ENCODE peak calls at places on chromosomes 16 and 17, in nine cellular contexts. X is thoracic aorta; I is aorta; O is stomach; G is naive thymus-derived CD4-positive, alpha-beta T cell; T is HAP-1; Y is heart left ventricle; E is left lung; S is CD8-positive, alpha-beta memory T cell. W is an unnamed sample.

GRCh38 chr17:66455022-66455547 is 152.7 kb downstream of the PRKCA start:
- DNase-seq in X (no peak), I (no peak), O (no peak), G (no peak), T (no peak), Y (no peak), E (no peak), S (no peak), W (no peak)

GRCh38 chr16:12160249-12160648 is 183.7 kb downstream of the SNX29 start:
- DNase-seq in X (no peak), I (no peak), O (no peak), G (no peak), T (no peak), Y (no peak), E (no peak), S (no peak), W (no peak)

GRCh38 chr17:70089513-70090148 is 14.6 kb downstream of the KCNJ16 start:
- DNase-seq in X (no peak), I (no peak), O (no peak), G (no peak), T (no peak), Y (no peak), E (no peak), S (no peak), W (no peak)

GRCh38 chr17:41739661-41740352 is 5.4 kb upstream of the HAP1 start:
- DNase-seq in X (no peak), I (no peak), O (no peak), G (no peak), T (no peak), Y (no peak), E (no peak), S (no peak), W (no peak)

GRCh38 chr17:6556121-6557039 is at the start of gene PITPNM3:
- DNase-seq in X (no peak), I (peak), O (peak), G (no peak), T (no peak), Y (no peak), E (peak), S (no peak), W (no peak)

GRCh38 chr17:17155568-17155967 is 50.6 kb downstream of the PLD6 start:
- DNase-seq in X (no peak), I (no peak), O (no peak), G (peak), T (no peak), Y (no peak), E (peak), S (no peak), W (no peak)

GRCh38 chr16:11181889-11182279 is 74.1 kb downstream of the SOCS1 start:
- DNase-seq in X (no peak), I (no peak), O (no peak), G (no peak), T (no peak), Y (no peak), E (no peak), S (no peak), W (no peak)

GRCh38 chr17:81453049-81453448 is 57.8 kb downstream of the BAHCC1 start:
- DNase-seq in X (no peak), I (no peak), O (no peak), G (no peak), T (no peak), Y (no peak), E (no peak), S (no peak), W (no peak)

GRCh38 chr16:28585674-28586073 is 11.2 kb downstream of the SULT1A2 start:
- DNase-seq in X (no peak), I (no peak), O (peak), G (no peak), T (peak), Y (no peak), E (no peak), S (no peak), W (no peak)

GRCh38 chr16:58638148-58639036 is 8.8 kb upstream of the CNOT1 start:
- DNase-seq in X (no peak), I (peak), O (peak), G (no peak), T (no peak), Y (peak), E (no peak), S (no peak), W (peak)

GRCh38 chr17:2844386-2844785 is 48.1 kb downstream of the RAP1GAP2 start:
- DNase-seq in X (no peak), I (no peak), O (no peak), G (no peak), T (no peak), Y (no peak), E (no peak), S (no peak), W (no peak)

GRCh38 chr17:76121932-76122383 is 18.4 kb upstream of the EXOC7 start:
- DNase-seq in X (no peak), I (peak), O (peak), G (no peak), T (no peak), Y (no peak), E (peak), S (no peak), W (no peak)

GRCh38 chr16:4624827-4625616 is 396 bp downstream of the MGRN1 start:
- DNase-seq in X (peak), I (peak), O (peak), G (peak), T (peak), Y (peak), E (peak), S (peak), W (no peak)

GRCh38 chr17:30095507-30096244 is 20.9 kb upstream of the NSRP1 start:
- DNase-seq in X (no peak), I (no peak), O (no peak), G (peak), T (peak), Y (no peak), E (no peak), S (no peak), W (no peak)

GRCh38 chr16:88977028-88977844 is at the start of gene CBFA2T3:
- DNase-seq in X (no peak), I (no peak), O (peak), G (no peak), T (no peak), Y (peak), E (peak), S (no peak), W (no peak)

GRCh38 chr16:46883353-46883689 is 841 bp upstream of the GPT2 start:
- DNase-seq in X (no peak), I (no peak), O (no peak), G (peak), T (no peak), Y (no peak), E (no peak), S (no peak), W (no peak)

GRCh38 chr17:15973834-15974233 is 25.7 kb downstream of the ZSWIM7 start:
- DNase-seq in X (no peak), I (no peak), O (no peak), G (no peak), T (no peak), Y (no peak), E (no peak), S (no peak), W (no peak)

GRCh38 chr16:68640972-68641371 is 4.1 kb upstream of the CDH3 start:
- DNase-seq in X (no peak), I (no peak), O (peak), G (no peak), T (no peak), Y (no peak), E (no peak), S (no peak), W (no peak)

GRCh38 chr17:29155235-29155965 is 24.8 kb downstream of the MYO18A start:
- DNase-seq in X (no peak), I (peak), O (peak), G (no peak), T (no peak), Y (no peak), E (peak), S (no peak), W (no peak)

GRCh38 chr17:80984749-80985148 is 6.9 kb upstream of the CHMP6 start:
- DNase-seq in X (no peak), I (no peak), O (no peak), G (no peak), T (no peak), Y (no peak), E (no peak), S (no peak), W (peak)

GRCh38 chr16:622920-623280 is 7.9 kb upstream of the WFIKKN1 start:
- DNase-seq in X (no peak), I (no peak), O (no peak), G (no peak), T (no peak), Y (no peak), E (peak), S (no peak), W (no peak)

GRCh38 chr17:60151355-60151754 is 1.6 kb downstream of the CA4 start:
- DNase-seq in X (no peak), I (no peak), O (no peak), G (no peak), T (no peak), Y (no peak), E (no peak), S (no peak), W (no peak)

GRCh38 chr16:64238576-64238975 is 883.3 kb downstream of the CDH11 start:
- DNase-seq in X (no peak), I (no peak), O (no peak), G (no peak), T (no peak), Y (no peak), E (no peak), S (no peak), W (no peak)

GRCh38 chr16:2275476-2276450 is 7.8 kb upstream of the RNPS1 start:
- DNase-seq in X (no peak), I (no peak), O (no peak), G (no peak), T (no peak), Y (peak), E (peak), S (no peak), W (no peak)

GRCh38 chr17:4104506-4104905 is 38.3 kb downstream of the ZZEF1 start:
- DNase-seq in X (no peak), I (no peak), O (no peak), G (no peak), T (no peak), Y (no peak), E (no peak), S (no peak), W (no peak)

GRCh38 chr17:69869667-69870066 is 205.4 kb upstream of the KCNJ16 start:
- DNase-seq in X (no peak), I (no peak), O (no peak), G (no peak), T (no peak), Y (no peak), E (no peak), S (no peak), W (no peak)

GRCh38 chr16:17561056-17561455 is 90.3 kb upstream of the XYLT1 start:
- DNase-seq in X (no peak), I (no peak), O (no peak), G (no peak), T (no peak), Y (no peak), E (no peak), S (no peak), W (no peak)

GRCh38 chr16:86939609-86940008 is 361.3 kb downstream of the FOXL1 start:
- DNase-seq in X (no peak), I (no peak), O (no peak), G (no peak), T (no peak), Y (no peak), E (no peak), S (no peak), W (no peak)

GRCh38 chr16:88066680-88067529 is 115.7 kb downstream of the BANP start:
- DNase-seq in X (no peak), I (peak), O (no peak), G (no peak), T (no peak), Y (no peak), E (peak), S (no peak), W (no peak)

GRCh38 chr17:58310511-58311428 is 17.8 kb downstream of the TSPOAP1 start:
- DNase-seq in X (no peak), I (peak), O (peak), G (no peak), T (no peak), Y (peak), E (no peak), S (no peak), W (no peak)

GRCh38 chr16:49599281-49599680 is 225.7 kb downstream of the C16orf78 start:
- DNase-seq in X (no peak), I (no peak), O (peak), G (no peak), T (no peak), Y (no peak), E (no peak), S (no peak), W (no peak)

GRCh38 chr16:81880816-81881215 is 101.7 kb downstream of the PLCG2 start:
- DNase-seq in X (no peak), I (no peak), O (no peak), G (no peak), T (no peak), Y (no peak), E (no peak), S (no peak), W (no peak)

GRCh38 chr16:2043296-2043979 is 4.2 kb downstream of the NTHL1 start:
- DNase-seq in X (no peak), I (no peak), O (no peak), G (no peak), T (no peak), Y (no peak), E (peak), S (no peak), W (no peak)

GRCh38 chr16:5580320-5580719 is 482.7 kb upstream of the EEF2KMT start:
- DNase-seq in X (no peak), I (no peak), O (no peak), G (no peak), T (no peak), Y (no peak), E (no peak), S (no peak), W (no peak)

GRCh38 chr17:80164185-80164584 is 5.6 kb upstream of the CARD14 start:
- DNase-seq in X (no peak), I (no peak), O (no peak), G (no peak), T (no peak), Y (no peak), E (no peak), S (no peak), W (no peak)

GRCh38 chr16:12002447-12003006 is 26.0 kb downstream of the SNX29 start:
- DNase-seq in X (no peak), I (no peak), O (no peak), G (no peak), T (no peak), Y (no peak), E (no peak), S (no peak), W (no peak)

GRCh38 chr17:64024781-64025731 is 4.6 kb upstream of the ICAM2 start:
- DNase-seq in X (no peak), I (no peak), O (no peak), G (no peak), T (no peak), Y (peak), E (no peak), S (peak), W (no peak)

GRCh38 chr17:48439072-48439471 is 9.1 kb upstream of the SKAP1 start:
- DNase-seq in X (no peak), I (no peak), O (no peak), G (no peak), T (no peak), Y (no peak), E (no peak), S (no peak), W (no peak)

GRCh38 chr16:85239239-85239638 is 127.0 kb upstream of the CIBAR2 start:
- DNase-seq in X (no peak), I (no peak), O (no peak), G (no peak), T (no peak), Y (no peak), E (no peak), S (no peak), W (no peak)

GRCh38 chr16:85235988-85236831 is 123.9 kb upstream of the CIBAR2 start:
- DNase-seq in X (no peak), I (peak), O (peak), G (no peak), T (no peak), Y (peak), E (no peak), S (no peak), W (no peak)

GRCh38 chr16:85238233-85238647 is 126.0 kb upstream of the CIBAR2 start:
- DNase-seq in X (peak), I (peak), O (peak), G (no peak), T (no peak), Y (no peak), E (no peak), S (no peak), W (no peak)

GRCh38 chr16:85239871-85240270 is 127.6 kb upstream of the CIBAR2 start:
- DNase-seq in X (no peak), I (no peak), O (no peak), G (no peak), T (no peak), Y (no peak), E (no peak), S (no peak), W (no peak)

DNA sequence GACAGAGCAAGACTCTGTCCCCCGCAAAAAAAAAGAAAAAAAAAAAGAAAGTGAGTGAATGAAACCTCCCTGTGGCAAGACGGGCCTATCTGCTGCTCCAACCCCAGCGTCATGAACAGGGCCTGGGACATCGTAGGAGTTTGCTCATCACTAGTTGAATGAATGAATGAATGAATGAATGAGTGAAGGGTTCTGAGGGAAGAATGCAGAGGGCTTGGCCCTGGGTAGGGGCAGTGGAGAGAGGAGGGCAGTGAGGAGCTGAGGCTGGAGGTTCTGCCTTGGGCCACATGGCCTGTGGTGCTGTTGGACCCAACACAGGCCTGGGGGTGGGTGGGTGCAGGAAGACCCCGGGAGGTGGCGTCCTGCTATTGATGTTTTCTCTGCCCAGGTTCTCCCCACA is 125.5 kb upstream of the CIBAR2 start:
- DNase-seq in X (no peak), I (no peak), O (no peak), G (no peak), T (no peak), Y (no peak), E (no peak), S (no peak), W (no peak)
- H3K4me3 ChIP-seq in X (no peak), I (no peak), O (no peak), G (no peak), T (no peak), Y (no peak), E (no peak), S (no peak), W (no peak)

DNA sequence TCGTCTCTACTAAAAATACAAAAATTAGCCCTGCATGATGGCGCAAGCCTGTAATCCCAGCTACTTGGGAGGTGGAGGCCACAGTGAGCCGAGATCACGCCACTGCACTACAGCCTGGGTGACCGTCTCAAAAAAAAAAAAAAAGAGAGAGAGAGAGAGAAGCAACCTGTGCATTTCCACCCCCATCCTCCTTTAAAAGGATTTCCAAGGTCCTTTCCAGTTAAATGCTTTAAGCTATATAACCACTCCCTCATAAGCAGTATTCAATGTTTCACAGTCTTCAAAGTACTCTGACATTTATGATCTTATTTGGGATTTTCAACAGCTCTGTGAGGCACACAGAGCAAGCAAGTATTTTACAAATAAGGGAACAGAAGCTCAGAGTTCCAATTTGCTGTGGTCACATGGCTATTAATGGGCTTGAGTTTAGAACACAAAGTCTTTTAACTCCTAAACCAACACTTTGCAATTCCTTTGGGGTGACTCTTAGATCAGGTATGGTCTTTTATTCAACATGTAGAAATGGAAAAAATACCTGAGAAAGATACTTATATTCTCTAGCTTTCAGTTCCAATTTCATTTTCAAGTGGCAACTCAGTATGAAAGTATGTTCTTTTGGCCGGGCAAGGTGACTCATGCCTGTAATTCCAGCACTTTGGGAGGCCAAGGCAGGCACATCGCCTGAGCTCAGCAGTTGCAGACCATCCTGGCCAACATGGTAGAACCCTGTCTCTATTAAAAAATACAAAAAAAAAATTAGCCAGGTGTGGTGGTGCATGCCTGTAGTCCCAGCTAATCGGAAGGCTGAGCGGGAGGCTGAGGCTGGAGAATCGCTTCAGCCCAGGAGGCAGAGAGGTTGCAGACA is 31.3 kb downstream of the SPOP start:
- DNase-seq in X (no peak), I (no peak), O (no peak), G (no peak), T (no peak), Y (no peak), E (no peak), S (no peak), W (peak)
- H3K4me3 ChIP-seq in X (peak), I (peak), O (no peak), G (no peak), T (no peak), Y (no peak), E (no peak), S (no peak), W (no peak)

DNA sequence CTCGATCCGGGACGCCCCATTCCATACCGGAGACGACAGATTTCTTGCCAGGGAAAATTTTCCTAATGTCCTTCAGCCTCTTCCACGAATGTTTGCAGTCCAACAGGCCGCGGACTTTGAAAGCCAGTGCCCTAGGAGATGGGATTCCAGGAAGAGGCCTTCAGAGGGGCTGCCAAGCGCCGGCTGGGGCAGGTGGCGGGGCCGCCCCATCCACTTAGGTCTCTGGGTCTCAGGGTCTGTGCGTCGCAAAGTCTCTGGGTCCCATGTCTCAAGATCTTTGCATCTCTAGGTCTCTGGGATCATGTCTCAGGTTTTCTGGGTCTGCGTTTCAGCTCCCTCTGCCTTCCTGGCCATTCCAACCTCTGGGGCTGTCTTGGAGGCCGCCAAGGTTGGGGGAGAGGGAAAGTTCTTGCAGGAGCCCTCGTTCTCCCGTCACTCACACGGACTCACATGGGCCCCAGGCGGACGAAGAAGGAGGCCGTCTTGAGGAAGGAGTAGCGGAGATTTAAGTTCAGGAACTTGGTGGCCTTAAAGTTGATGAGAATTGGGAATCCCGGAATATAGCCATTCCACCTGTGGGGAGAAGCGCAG is 7.2 kb downstream of the ALOX12B start:
- DNase-seq in X (no peak), I (no peak), O (no peak), G (no peak), T (no peak), Y (no peak), E (no peak), S (no peak), W (no peak)
- H3K4me3 ChIP-seq in X (peak), I (no peak), O (peak), G (peak), T (peak), Y (peak), E (peak), S (no peak), W (no peak)

GRCh38 chr16:75251280-75252048 is at the start of gene BCAR1:
- DNase-seq in X (no peak), I (peak), O (peak), G (no peak), T (peak), Y (peak), E (peak), S (no peak), W (peak)

GRCh38 chr16:75250809-75251279 is 580 bp downstream of the BCAR1 start:
- DNase-seq in X (no peak), I (no peak), O (peak), G (no peak), T (peak), Y (no peak), E (peak), S (no peak), W (no peak)

GRCh38 chr16:75250089-75250808 is 1.2 kb downstream of the BCAR1 start:
- DNase-seq in X (no peak), I (no peak), O (peak), G (no peak), T (no peak), Y (no peak), E (peak), S (no peak), W (no peak)

GRCh38 chr16:75252946-75253911 is 1.8 kb upstream of the BCAR1 start:
- DNase-seq in X (no peak), I (peak), O (no peak), G (no peak), T (peak), Y (no peak), E (peak), S (no peak), W (no peak)

GRCh38 chr16:75252049-75252864 is 833 bp upstream of the BCAR1 start:
- DNase-seq in X (no peak), I (peak), O (no peak), G (no peak), T (peak), Y (no peak), E (peak), S (no peak), W (no peak)
- H3K4me3 ChIP-seq in X (peak), I (no peak), O (peak), G (no peak), T (peak), Y (peak), E (peak), S (no peak), W (peak)

GRCh38 chr17:77847211-77848085 is 111.1 kb upstream of the TNRC6C start:
- DNase-seq in X (no peak), I (peak), O (no peak), G (no peak), T (no peak), Y (no peak), E (peak), S (no peak), W (no peak)
- H3K4me3 ChIP-seq in X (no peak), I (no peak), O (no peak), G (no peak), T (no peak), Y (no peak), E (no peak), S (no peak), W (no peak)

W was measured in HFF-Myc.